ENCODE peak calls at places on chromosomes 12 and 14, in seven cellular contexts. N, Q, T, E, L, V and Z are unnamed samples. For H3K27me3, the result is how much of the 10 kb centered on the place peaks cover.

GRCh38 chr14:105941226-105942166 is 415.1 kb downstream of the TMEM121 start:
- DNase-seq in T (no peak), N (no peak), L (no peak), V (no peak), Q (no peak), E (no peak), Z (no peak)

GRCh38 chr12:83168756-83169155 is 482.1 kb downstream of the TMTC2 start:
- DNase-seq in E (no peak), Q (no peak), N (no peak), L (no peak), T (no peak), V (no peak), Z (no peak)

GRCh38 chr12:88035907-88036289 is 6.7 kb upstream of the C12orf50 start:
- DNase-seq in Q (no peak), V (no peak), E (no peak), T (no peak), N (no peak), L (peak), Z (peak)

GRCh38 chr12:82627799-82628198 is 58.9 kb upstream of the TMTC2 start:
- DNase-seq in T (no peak), E (no peak), L (no peak), Q (no peak), N (no peak), V (peak), Z (peak)

GRCh38 chr14:64196668-64197411 is 97.3 kb downstream of the ESR2 start:
- DNase-seq in L (peak), E (no peak), Q (peak), N (peak), T (peak), V (peak), Z (no peak)

GRCh38 chr12:72647139-72647538 is 375.0 kb downstream of the TRHDE start:
- DNase-seq in V (no peak), Q (no peak), L (no peak), N (no peak), T (no peak), E (no peak), Z (no peak)

GRCh38 chr12:121388421-121388981 is 11.4 kb upstream of the RNF34 start:
- DNase-seq in E (no peak), Q (no peak), N (peak), V (peak), T (no peak), L (no peak), Z (peak)

GRCh38 chr14:68655021-68655811 is 137.7 kb downstream of the ZFP36L1 start:
- DNase-seq in Q (no peak), N (no peak), E (no peak), V (peak), L (peak), T (no peak), Z (no peak)

GRCh38 chr12:124080649-124081048 is 107.6 kb downstream of the ZNF664 start:
- DNase-seq in Q (no peak), E (no peak), L (no peak), V (no peak), T (no peak), N (no peak), Z (no peak)

GRCh38 chr14:60199321-60199720 is 34.1 kb upstream of the DHRS7 start:
- DNase-seq in E (no peak), Q (no peak), T (no peak), N (no peak), V (no peak), L (no peak), Z (no peak)

GRCh38 chr12:8996682-8997405 is 7.5 kb downstream of the KLRG1 start:
- DNase-seq in V (peak), E (no peak), T (no peak), N (no peak), L (no peak), Q (no peak), Z (peak)

GRCh38 chr14:72419226-72419625 is 474.7 kb downstream of the DPF3 start:
- DNase-seq in V (no peak), E (no peak), L (no peak), T (no peak), N (no peak), Q (no peak), Z (no peak)

GRCh38 chr14:39548358-39548757 is 116.1 kb upstream of the FBXO33 start:
- DNase-seq in N (no peak), V (no peak), L (no peak), E (no peak), T (no peak), Q (no peak), Z (no peak)

GRCh38 chr14:101253948-101254347 is 307.3 kb upstream of the DIO3 start:
- DNase-seq in N (no peak), E (no peak), Q (no peak), V (no peak), T (no peak), L (no peak), Z (no peak)

GRCh38 chr14:93005838-93006237 is 82.9 kb downstream of the CHGA start:
- DNase-seq in Q (no peak), E (no peak), V (no peak), N (no peak), L (no peak), T (no peak), Z (peak)

GRCh38 chr12:117076410-117077372 is 22.5 kb downstream of the TESC start:
- DNase-seq in T (no peak), L (no peak), E (peak), V (no peak), N (no peak), Q (no peak), Z (peak)

GRCh38 chr12:13071305-13072280 is 27.4 kb downstream of the FAM234B start:
- DNase-seq in T (no peak), N (no peak), Q (no peak), V (no peak), L (no peak), E (no peak), Z (peak)

GRCh38 chr14:30597496-30597895 is 24.6 kb upstream of the SCFD1 start:
- DNase-seq in E (no peak), V (no peak), L (no peak), Q (no peak), N (no peak), T (no peak), Z (no peak)

GRCh38 chr14:92654206-92654901 is 94.1 kb downstream of the LGMN start:
- DNase-seq in E (no peak), V (no peak), T (no peak), N (no peak), L (no peak), Q (no peak), Z (no peak)

GRCh38 chr12:41663487-41664258 is 475.6 kb downstream of the PDZRN4 start:
- DNase-seq in V (peak), T (no peak), Q (no peak), N (no peak), E (no peak), L (no peak), Z (peak)

GRCh38 chr14:30885840-30886740 is 11.7 kb downstream of the COCH start:
- DNase-seq in Q (no peak), N (no peak), L (no peak), V (peak), T (no peak), E (no peak), Z (no peak)

GRCh38 chr12:95808146-95808545 is 17.6 kb upstream of the NTN4 start:
- DNase-seq in E (no peak), L (no peak), N (no peak), V (no peak), Q (no peak), T (no peak), Z (no peak)

GRCh38 chr12:99282670-99283069 is 364.9 kb upstream of the GARIN6 start:
- DNase-seq in V (no peak), T (no peak), N (no peak), L (no peak), E (no peak), Q (no peak), Z (no peak)

GRCh38 chr12:108696111-108696995 is 35.0 kb downstream of the CORO1C start:
- DNase-seq in Q (no peak), L (no peak), E (peak), N (peak), V (peak), T (no peak), Z (peak)

GRCh38 chr12:63804746-63805145 is 25.0 kb downstream of the RXYLT1 start:
- DNase-seq in E (no peak), N (no peak), T (no peak), V (no peak), Q (no peak), L (no peak), Z (no peak)

GRCh38 chr14:60183724-60184596 is 18.8 kb upstream of the DHRS7 start:
- DNase-seq in V (peak), L (no peak), T (no peak), N (peak), E (peak), Q (no peak), Z (peak)

GRCh38 chr14:89432226-89432625 is 15.2 kb upstream of the FOXN3 start:
- DNase-seq in Q (no peak), N (no peak), L (no peak), V (no peak), E (no peak), T (no peak), Z (peak)

GRCh38 chr14:102498005-102498677 is 11.4 kb downstream of the ANKRD9 start:
- DNase-seq in V (no peak), N (no peak), E (no peak), T (no peak), L (no peak), Q (no peak), Z (no peak)

GRCh38 chr14:74217672-74218448 is 21.4 kb upstream of the VSX2 start:
- DNase-seq in V (peak), Q (peak), E (peak), T (peak), L (peak), N (peak), Z (peak)
- H3K4me3 ChIP-seq in V (peak), Q (peak), E (no peak), T (peak), L (no peak), N (peak), Z (no peak)

DNA sequence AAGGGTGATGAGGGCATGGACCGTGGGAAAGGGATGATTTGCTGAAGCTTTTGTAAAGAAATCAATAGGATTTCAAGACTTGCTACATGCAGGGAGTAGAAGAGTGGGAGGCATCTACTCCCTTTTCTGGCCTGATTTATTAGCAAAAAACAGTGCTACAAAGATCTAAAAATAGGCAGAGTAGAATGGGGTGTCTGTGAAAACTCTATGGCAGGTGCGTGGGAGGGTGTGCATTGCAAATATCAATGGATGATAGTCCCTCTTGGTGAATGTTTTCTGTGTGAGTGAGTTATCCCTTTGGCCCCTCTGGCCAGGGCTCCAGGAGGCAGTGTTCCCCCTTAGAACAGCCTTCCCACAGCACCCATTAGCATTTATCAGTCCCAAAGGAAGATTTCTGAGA is 139.0 kb downstream of the SMOC1 start:
- DNase-seq in N (no peak), E (no peak), T (no peak), V (no peak), Q (no peak), L (no peak), Z (no peak)
- TF ChIP-seq CTCF in N (no peak), E (no peak), T (no peak), V (no peak), Q (no peak), L (no peak), Z (no peak)

DNA sequence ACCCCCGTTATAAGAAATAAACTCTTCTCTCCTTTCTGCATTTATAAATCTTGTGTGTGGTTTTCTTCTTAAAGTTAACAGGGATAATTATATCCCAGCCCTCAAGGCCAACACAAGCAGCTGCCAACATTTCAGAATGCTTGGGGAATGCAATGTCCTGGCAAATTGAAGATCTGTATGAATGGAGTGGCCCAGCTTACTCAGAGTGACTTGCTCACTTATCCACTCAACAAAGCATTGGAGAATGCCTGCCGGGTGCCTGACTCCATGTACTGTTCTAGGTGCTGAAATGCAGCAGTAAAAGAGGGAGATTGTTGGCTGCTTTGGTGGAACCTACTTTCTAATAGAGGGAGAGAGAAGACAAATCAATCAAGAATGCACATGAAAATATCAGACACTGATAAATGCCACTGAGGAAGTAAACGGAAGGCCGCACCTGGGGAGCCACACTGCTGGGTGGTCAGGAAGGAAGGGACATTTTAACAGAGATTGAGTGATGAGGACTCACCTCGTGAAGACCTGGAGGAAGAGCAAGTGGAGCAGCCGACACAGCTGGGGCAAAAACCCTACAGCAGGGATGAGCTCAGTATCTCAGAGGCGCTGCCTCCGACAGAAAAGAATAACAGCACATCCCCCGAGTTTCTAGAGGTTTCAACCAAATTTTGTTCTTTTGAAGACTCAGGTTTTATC is 61.2 kb upstream of the VASH1 start:
- DNase-seq in E (no peak), N (no peak), Q (no peak), L (no peak), V (no peak), T (no peak), Z (no peak)
- H3K27me3 ChIP-seq in E (under half), N (under half), Q (under half), L (under half), V (under half), T (under half), Z (under half)

GRCh38 chr14:75016815-75017214 is 14.1 kb downstream of the EIF2B2 start:
- DNase-seq in L (no peak), Q (no peak), V (no peak), T (no peak), N (no peak), E (no peak), Z (no peak)
- H3K4me3 ChIP-seq in L (no peak), Q (no peak), V (no peak), T (no peak), N (no peak), E (no peak), Z (no peak)

DNA sequence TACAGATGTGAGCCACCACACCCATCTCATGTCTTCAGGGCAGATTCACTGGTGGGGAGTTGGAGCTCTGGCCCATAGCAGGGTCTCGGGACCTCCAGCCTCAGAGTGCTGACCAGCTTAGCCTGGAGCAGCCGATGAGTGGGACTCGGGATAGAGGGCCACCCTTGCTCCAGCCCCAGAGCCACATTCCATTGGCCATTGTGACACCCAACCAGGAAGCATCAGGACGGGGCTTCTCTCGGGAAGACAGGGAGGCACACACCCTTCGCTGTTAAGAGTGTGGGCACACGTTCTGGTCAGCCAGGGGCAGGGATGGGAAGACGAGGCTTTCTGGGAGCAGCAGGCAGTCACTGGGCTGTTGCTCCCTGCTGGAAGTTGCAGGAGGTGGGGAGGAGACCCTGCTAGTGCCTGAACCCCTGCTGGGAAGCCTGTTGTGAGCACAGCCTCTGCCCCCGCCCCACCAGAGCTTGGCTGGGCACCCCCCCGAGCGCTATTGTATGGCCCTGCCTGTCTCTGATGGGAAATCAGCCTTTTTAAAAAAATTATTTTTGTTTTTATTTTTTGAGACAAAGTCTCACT is 1.6 kb downstream of the ADGRD1 start:
- DNase-seq in Q (no peak), V (no peak), L (no peak), T (no peak), N (no peak), E (no peak), Z (no peak)
- TF ChIP-seq CTCF in Q (no peak), V (no peak), L (no peak), T (no peak), N (no peak), E (no peak), Z (no peak)

GRCh38 chr12:106106892-106107291 is 31.9 kb downstream of the NUAK1 start:
- DNase-seq in Q (peak), L (no peak), N (no peak), E (no peak), T (no peak), V (peak), Z (peak)
- H3K27me3 ChIP-seq in Q (under half), L (under half), N (under half), E (under half), T (under half), V (under half), Z (under half)

GRCh38 chr14:95265106-95266094 is 54.3 kb downstream of the CLMN start:
- DNase-seq in V (peak), E (peak), T (peak), L (peak), Q (no peak), N (peak), Z (peak)

GRCh38 chr14:95264271-95264973 is 55.3 kb downstream of the CLMN start:
- DNase-seq in V (no peak), L (no peak), Q (no peak), E (no peak), T (no peak), N (no peak), Z (no peak)

GRCh38 chr14:95261616-95262510 is 57.8 kb downstream of the CLMN start:
- DNase-seq in L (peak), E (no peak), N (no peak), T (no peak), Q (no peak), V (no peak), Z (peak)

GRCh38 chr14:95262511-95262891 is 57.2 kb downstream of the CLMN start:
- DNase-seq in V (no peak), N (no peak), Q (no peak), L (no peak), T (no peak), E (no peak), Z (no peak)

DNA sequence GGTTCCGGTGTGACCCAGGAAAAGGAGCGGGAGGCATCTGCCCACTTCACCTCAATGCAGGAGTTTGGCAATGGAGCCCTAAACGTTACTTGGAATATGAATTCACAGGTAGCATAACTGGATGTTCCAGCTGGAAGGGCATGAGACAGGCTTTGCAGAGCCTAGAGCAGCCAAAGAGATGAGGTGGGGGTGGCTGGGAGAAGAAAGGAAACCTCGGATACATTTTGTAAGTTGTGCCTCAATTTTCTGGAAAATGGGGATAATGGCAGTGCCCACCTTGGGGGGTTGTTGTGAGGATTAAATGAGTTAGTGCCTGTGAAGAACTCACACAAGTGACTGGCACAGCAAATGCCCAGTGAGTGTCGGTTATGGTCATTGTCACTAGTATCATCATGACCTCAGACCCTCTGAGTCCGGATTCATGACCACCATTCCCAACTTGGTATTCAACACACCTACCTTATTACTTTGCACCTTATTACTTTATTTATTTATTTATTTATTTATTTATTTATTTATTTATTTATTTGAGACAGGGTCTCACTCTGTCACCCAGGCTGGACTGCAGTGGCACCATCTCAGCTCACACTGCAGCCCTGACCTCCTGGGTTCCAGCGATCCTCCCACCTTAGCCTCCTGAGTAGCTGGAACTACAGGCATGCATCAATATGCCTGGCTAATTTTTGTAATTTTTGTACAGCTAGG is 56.0 kb downstream of the CLMN start:
- DNase-seq in T (no peak), Q (no peak), N (no peak), V (no peak), L (no peak), E (no peak), Z (no peak)
- H3K4me3 ChIP-seq in T (no peak), Q (no peak), N (no peak), V (no peak), L (no peak), E (no peak), Z (no peak)